ENCODE peak calls at places on chromosomes 11 and 22, in six cellular contexts. One of them, this sample, is unnamed.

GRCh38 chr11:82505384-82505783 is 228.3 kb downstream of the FAM181B start:
- DNase-seq in GM13976: no peak
- DNase-seq in GM12878: no peak
- DNase-seq in ovary: no peak
- DNase-seq in AG04449: no peak
- DNase-seq in brain microvascular endothelial cell: no peak
- DNase-seq in this sample: no peak

GRCh38 chr11:62786318-62787004 is 741 bp upstream of the TMEM179B start:
- DNase-seq in GM13976: peak
- DNase-seq in GM12878: no peak
- DNase-seq in ovary: peak
- DNase-seq in AG04449: no peak
- DNase-seq in brain microvascular endothelial cell: peak
- DNase-seq in this sample: peak

GRCh38 chr11:116504541-116505149 is 268.1 kb downstream of the BUD13 start:
- DNase-seq in GM13976: no peak
- DNase-seq in GM12878: no peak
- DNase-seq in ovary: no peak
- DNase-seq in AG04449: no peak
- DNase-seq in brain microvascular endothelial cell: no peak
- DNase-seq in this sample: no peak

GRCh38 chr11:85835729-85836128 is 19.5 kb upstream of the CCDC83 start:
- DNase-seq in GM13976: no peak
- DNase-seq in GM12878: no peak
- DNase-seq in ovary: no peak
- DNase-seq in AG04449: no peak
- DNase-seq in brain microvascular endothelial cell: no peak
- DNase-seq in this sample: no peak

GRCh38 chr11:45666648-45667642 is 1.5 kb upstream of the CHST1 start:
- DNase-seq in GM13976: no peak
- DNase-seq in GM12878: no peak
- DNase-seq in ovary: peak
- DNase-seq in AG04449: no peak
- DNase-seq in brain microvascular endothelial cell: no peak
- DNase-seq in this sample: no peak

GRCh38 chr11:2129699-2130366 is 9.4 kb downstream of the IGF2 start:
- DNase-seq in GM13976: no peak
- DNase-seq in GM12878: no peak
- DNase-seq in ovary: no peak
- DNase-seq in AG04449: no peak
- DNase-seq in brain microvascular endothelial cell: no peak
- DNase-seq in this sample: no peak

GRCh38 chr11:73982595-73982989 is at the start of gene UCP2:
- DNase-seq in GM13976: peak
- DNase-seq in GM12878: no peak
- DNase-seq in ovary: peak
- DNase-seq in AG04449: no peak
- DNase-seq in brain microvascular endothelial cell: peak
- DNase-seq in this sample: peak

GRCh38 chr11:65921033-65921555 is 1.9 kb downstream of the DRAP1 start:
- DNase-seq in GM13976: no peak
- DNase-seq in GM12878: no peak
- DNase-seq in ovary: peak
- DNase-seq in AG04449: no peak
- DNase-seq in brain microvascular endothelial cell: no peak
- DNase-seq in this sample: no peak

GRCh38 chr22:36569999-36570398 is 41.0 kb upstream of the EIF3D start:
- DNase-seq in GM13976: no peak
- DNase-seq in GM12878: no peak
- DNase-seq in ovary: no peak
- DNase-seq in AG04449: no peak
- DNase-seq in brain microvascular endothelial cell: peak
- DNase-seq in this sample: no peak

GRCh38 chr11:128933481-128934178 is 9.0 kb downstream of the TP53AIP1 start:
- DNase-seq in GM13976: no peak
- DNase-seq in GM12878: no peak
- DNase-seq in ovary: no peak
- DNase-seq in AG04449: no peak
- DNase-seq in brain microvascular endothelial cell: no peak
- DNase-seq in this sample: no peak

GRCh38 chr11:783581-784015 is 6.3 kb downstream of the CEND1 start:
- DNase-seq in GM13976: no peak
- DNase-seq in GM12878: no peak
- DNase-seq in ovary: peak
- DNase-seq in AG04449: peak
- DNase-seq in brain microvascular endothelial cell: peak
- DNase-seq in this sample: no peak

GRCh38 chr11:36459046-36459445 is 51.0 kb downstream of the TRAF6 start:
- DNase-seq in GM13976: no peak
- DNase-seq in GM12878: no peak
- DNase-seq in ovary: no peak
- DNase-seq in AG04449: no peak
- DNase-seq in brain microvascular endothelial cell: no peak
- DNase-seq in this sample: no peak

GRCh38 chr11:1845571-1846452 is 7.0 kb downstream of the TNNI2 start:
- DNase-seq in GM13976: no peak
- DNase-seq in GM12878: no peak
- DNase-seq in ovary: no peak
- DNase-seq in AG04449: no peak
- DNase-seq in brain microvascular endothelial cell: no peak
- DNase-seq in this sample: no peak

GRCh38 chr22:18954333-18954732 is 18.2 kb upstream of the PRODH start:
- DNase-seq in GM13976: peak
- DNase-seq in GM12878: no peak
- DNase-seq in ovary: peak
- DNase-seq in AG04449: no peak
- DNase-seq in brain microvascular endothelial cell: peak
- DNase-seq in this sample: peak
- TF ChIP-seq CTCF in GM13976: peak
- TF ChIP-seq CTCF in GM12878: peak
- TF ChIP-seq CTCF in ovary: peak
- TF ChIP-seq CTCF in AG04449: peak
- TF ChIP-seq CTCF in brain microvascular endothelial cell: peak
- TF ChIP-seq CTCF in this sample: peak

GRCh38 chr11:64247729-64248531 is 1.2 kb upstream of the PPP1R14B start:
- DNase-seq in GM13976: no peak
- DNase-seq in GM12878: no peak
- DNase-seq in ovary: no peak
- DNase-seq in AG04449: no peak
- DNase-seq in brain microvascular endothelial cell: no peak
- DNase-seq in this sample: no peak

GRCh38 chr11:64245401-64245796 is 1.3 kb downstream of the PPP1R14B start:
- DNase-seq in GM13976: no peak
- DNase-seq in GM12878: no peak
- DNase-seq in ovary: peak
- DNase-seq in AG04449: no peak
- DNase-seq in brain microvascular endothelial cell: no peak
- DNase-seq in this sample: no peak

GRCh38 chr11:64248578-64248977 is 1.8 kb upstream of the PPP1R14B start:
- DNase-seq in GM13976: no peak
- DNase-seq in GM12878: no peak
- DNase-seq in ovary: no peak
- DNase-seq in AG04449: no peak
- DNase-seq in brain microvascular endothelial cell: no peak
- DNase-seq in this sample: no peak

GRCh38 chr11:64245797-64246623 is 733 bp downstream of the PPP1R14B start:
- DNase-seq in GM13976: peak
- DNase-seq in GM12878: no peak
- DNase-seq in ovary: peak
- DNase-seq in AG04449: peak
- DNase-seq in brain microvascular endothelial cell: peak
- DNase-seq in this sample: no peak

DNA sequence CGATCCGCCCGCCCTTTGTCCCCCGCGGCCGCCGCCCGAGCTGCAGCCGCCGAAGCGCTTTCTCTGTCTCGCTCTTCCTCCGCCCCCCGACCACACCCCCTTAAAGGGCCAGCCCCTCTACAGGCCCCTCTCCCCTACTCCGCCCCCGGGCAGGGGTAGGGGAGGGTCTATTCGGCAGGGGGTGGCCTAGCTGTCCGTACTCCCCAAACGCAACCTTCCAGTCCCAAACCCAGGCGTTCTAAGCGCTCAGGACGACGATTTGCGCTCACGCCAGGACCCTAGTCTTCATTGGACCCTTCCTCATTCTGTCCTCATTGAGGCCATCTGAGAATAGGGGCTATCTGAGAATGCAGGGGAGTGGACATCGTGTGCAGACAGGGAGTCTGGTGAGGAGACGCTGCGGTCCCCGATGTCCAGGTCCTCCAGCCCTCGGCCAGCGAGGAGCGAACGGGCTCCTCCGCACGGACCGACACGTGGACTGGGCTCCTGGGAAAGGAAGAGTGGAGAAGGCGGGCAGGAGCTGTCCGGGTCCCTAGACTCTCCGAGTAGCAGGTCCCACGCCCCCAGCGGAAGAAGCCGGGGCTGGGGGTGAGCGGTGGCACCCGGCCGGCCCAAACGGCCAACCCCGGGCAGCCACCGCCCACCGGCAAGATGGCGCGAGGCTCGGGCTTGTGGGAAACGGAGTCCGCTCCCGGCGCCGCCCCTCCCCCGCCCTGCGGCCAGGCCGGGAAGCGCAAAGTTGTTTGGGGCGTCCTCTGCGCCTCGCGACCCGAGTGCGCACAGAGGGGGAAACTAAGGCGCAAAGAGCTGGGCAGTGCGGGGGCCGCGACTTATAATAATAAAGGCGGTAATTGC is at the start of gene PPP1R14B:
- DNase-seq in GM13976: peak
- DNase-seq in GM12878: no peak
- DNase-seq in ovary: peak
- DNase-seq in AG04449: no peak
- DNase-seq in brain microvascular endothelial cell: peak
- DNase-seq in this sample: peak
- TF ChIP-seq CTCF in GM13976: no peak
- TF ChIP-seq CTCF in GM12878: no peak
- TF ChIP-seq CTCF in ovary: peak
- TF ChIP-seq CTCF in AG04449: no peak
- TF ChIP-seq CTCF in brain microvascular endothelial cell: no peak
- TF ChIP-seq CTCF in this sample: no peak

GRCh38 chr11:72710278-72710677 is 36.1 kb upstream of the PDE2A start:
- DNase-seq in GM13976: no peak
- DNase-seq in GM12878: no peak
- DNase-seq in ovary: no peak
- DNase-seq in AG04449: no peak
- DNase-seq in brain microvascular endothelial cell: no peak
- DNase-seq in this sample: no peak
- TF ChIP-seq CTCF in GM13976: no peak
- TF ChIP-seq CTCF in GM12878: no peak
- TF ChIP-seq CTCF in ovary: no peak
- TF ChIP-seq CTCF in AG04449: no peak
- TF ChIP-seq CTCF in brain microvascular endothelial cell: no peak
- TF ChIP-seq CTCF in this sample: no peak

GRCh38 chr11:59102259-59102765 is 4.7 kb upstream of the FAM111B start:
- DNase-seq in GM13976: peak
- DNase-seq in GM12878: peak
- DNase-seq in ovary: no peak
- DNase-seq in AG04449: no peak
- DNase-seq in brain microvascular endothelial cell: peak
- DNase-seq in this sample: peak
- TF ChIP-seq CTCF in GM13976: peak
- TF ChIP-seq CTCF in GM12878: peak
- TF ChIP-seq CTCF in ovary: no peak
- TF ChIP-seq CTCF in AG04449: peak
- TF ChIP-seq CTCF in brain microvascular endothelial cell: peak
- TF ChIP-seq CTCF in this sample: peak

This sample was measured in GM10248.